ENCODE peak calls at places on chromosomes 7 and 10, in four cellular contexts. K is mesenchymal stem cell, G is neuronal stem cell, R is mesendoderm. Z is an unnamed sample. For H3K79me1, the result is how much of the 10 kb centered on the place peaks cover.

GRCh38 chr7:85927226-85927625 is 716.5 kb upstream of the GRM3 start:
- DNase-seq in K (no peak), G (no peak), R (no peak), Z (no peak)

GRCh38 chr10:79045566-79046175 is 23.1 kb upstream of the ZMIZ1 start:
- DNase-seq in K (no peak), G (no peak), R (no peak), Z (no peak)

GRCh38 chr7:11330208-11330607 is 356.5 kb downstream of the PHF14 start:
- DNase-seq in K (no peak), G (no peak), R (no peak), Z (no peak)

GRCh38 chr10:95881316-95881715 is 26.5 kb upstream of the CC2D2B start:
- DNase-seq in K (no peak), G (no peak), R (no peak), Z (no peak)

GRCh38 chr10:69646688-69647060 is 16.6 kb downstream of the FAM241B start:
- DNase-seq in K (no peak), G (no peak), R (no peak), Z (no peak)

GRCh38 chr10:63697956-63698814 is 177.0 kb downstream of the REEP3 start:
- DNase-seq in K (no peak), G (no peak), R (no peak), Z (no peak)

GRCh38 chr10:116201011-116201410 is 72.0 kb downstream of the GFRA1 start:
- DNase-seq in K (peak), G (no peak), R (no peak), Z (no peak)

GRCh38 chr10:14648042-14648765 is 126.5 kb downstream of the FAM107B start:
- DNase-seq in K (peak), G (peak), R (peak), Z (peak)

DNA sequence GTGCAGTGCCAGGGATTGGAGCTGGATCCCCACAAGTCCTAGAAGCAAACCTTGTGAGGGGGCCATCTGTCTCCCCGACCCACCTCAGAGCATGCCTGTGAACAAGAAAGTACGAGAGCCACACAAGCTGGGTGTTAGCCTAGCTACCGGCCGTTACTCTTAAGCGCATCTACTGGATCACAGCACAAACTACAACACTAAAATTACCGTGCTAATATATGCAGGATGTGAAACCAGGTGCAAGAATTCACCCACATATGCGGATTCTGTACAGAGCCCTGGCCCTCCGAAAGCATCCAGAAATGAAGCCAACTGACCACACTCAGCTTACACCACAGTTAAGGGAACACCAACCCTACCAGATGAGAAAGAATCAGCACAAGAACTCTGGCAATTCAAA is 16.0 kb upstream of the PRSS1 start:
- DNase-seq in K (no peak), G (no peak), R (no peak), Z (no peak)
- H3K27ac ChIP-seq in K (no peak), G (no peak), R (no peak), Z (no peak)

GRCh38 chr10:119272736-119273135 is 65.4 kb downstream of the GRK5 start:
- DNase-seq in K (no peak), G (no peak), R (no peak), Z (no peak)

GRCh38 chr10:119270893-119271361 is 63.6 kb downstream of the GRK5 start:
- DNase-seq in K (no peak), G (no peak), R (no peak), Z (no peak)

GRCh38 chr10:119274519-119275045 is 67.2 kb downstream of the GRK5 start:
- DNase-seq in K (no peak), G (no peak), R (no peak), Z (no peak)

GRCh38 chr10:119269737-119270136 is 62.4 kb downstream of the GRK5 start:
- DNase-seq in K (no peak), G (no peak), R (no peak), Z (no peak)

GRCh38 chr10:119273413-119273812 is 66.0 kb downstream of the GRK5 start:
- DNase-seq in K (no peak), G (no peak), R (no peak), Z (no peak)
- H3K79me1 ChIP-seq in K (under half), G (under half), R (under half), Z (under half)

GRCh38 chr7:27671675-27672074 is 9.0 kb upstream of the HIBADH start:
- DNase-seq in K (no peak), G (no peak), R (no peak), Z (no peak)
- H3K27ac ChIP-seq in K (no peak), G (no peak), R (no peak), Z (no peak)

DNA sequence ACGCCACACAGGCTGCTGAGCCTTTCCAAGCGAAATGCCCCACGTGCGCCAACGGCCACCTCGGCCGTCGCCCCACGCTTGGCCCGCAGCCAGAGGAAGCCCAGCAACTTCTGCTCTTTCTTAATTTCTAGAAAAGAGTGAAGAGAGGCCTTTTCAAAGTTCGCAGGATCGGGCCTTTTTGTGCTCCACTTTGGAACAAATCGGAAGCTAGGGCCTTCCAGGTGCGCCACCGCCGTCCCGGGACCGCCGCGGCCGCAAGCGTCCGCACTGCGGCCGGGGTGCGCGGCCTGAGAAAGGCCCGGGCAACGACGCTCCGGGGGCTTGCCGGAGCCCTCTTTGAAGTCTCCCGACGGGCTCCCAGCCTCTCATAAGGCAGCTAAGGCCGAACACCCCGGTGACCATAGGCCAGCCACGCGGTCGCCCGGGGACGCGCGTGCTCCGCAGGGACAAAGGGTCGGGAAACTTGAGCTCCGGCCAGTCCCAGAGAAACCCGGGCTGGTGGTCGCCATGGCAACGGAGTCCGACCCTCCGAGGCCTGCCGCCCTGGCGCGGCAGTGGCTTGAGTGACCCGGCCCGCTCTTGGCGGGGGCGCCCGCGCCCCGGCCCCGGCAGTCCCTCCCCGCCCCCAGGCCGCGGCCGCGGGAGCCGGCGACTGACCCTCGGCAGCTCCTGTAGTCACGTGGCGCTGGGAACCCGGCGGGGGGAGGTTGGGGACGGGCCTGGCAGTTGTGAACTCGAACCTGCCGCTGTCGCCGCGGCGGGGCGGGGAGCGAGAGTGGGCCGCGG is at the start of gene REPIN1:
- DNase-seq in K (peak), G (peak), R (peak), Z (peak)
- H3K79me1 ChIP-seq in K (under half), G (under half), R (under half), Z (under half)

GRCh38 chr7:90597527-90597871 is 1.4 kb downstream of the CDK14 start:
- DNase-seq in K (no peak), G (no peak), R (no peak), Z (no peak)
- H3K27ac ChIP-seq in K (peak), G (no peak), R (no peak), Z (no peak)

DNA sequence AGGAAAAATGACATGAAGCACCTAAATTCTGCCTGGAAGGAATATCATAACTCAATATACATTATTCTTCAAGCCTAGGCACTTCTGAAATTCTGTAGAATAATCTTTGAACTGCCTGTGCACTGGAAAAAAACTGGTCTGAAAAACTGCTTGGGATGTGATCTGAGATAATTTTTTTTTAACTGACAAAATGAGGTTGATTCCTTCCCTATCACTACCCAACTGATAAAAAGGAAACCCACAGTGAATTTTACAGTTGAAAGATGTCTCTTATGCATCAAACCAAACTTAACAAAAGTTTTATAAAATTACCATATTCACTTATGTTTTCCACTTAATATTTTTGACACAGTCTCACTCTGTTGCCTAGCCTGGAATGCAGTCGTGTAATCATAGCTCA is 67.2 kb upstream of the FAM133B start:
- DNase-seq in K (no peak), G (no peak), R (no peak), Z (no peak)
- H3K79me1 ChIP-seq in K (under half), G (under half), R (under half), Z (under half)

DNA sequence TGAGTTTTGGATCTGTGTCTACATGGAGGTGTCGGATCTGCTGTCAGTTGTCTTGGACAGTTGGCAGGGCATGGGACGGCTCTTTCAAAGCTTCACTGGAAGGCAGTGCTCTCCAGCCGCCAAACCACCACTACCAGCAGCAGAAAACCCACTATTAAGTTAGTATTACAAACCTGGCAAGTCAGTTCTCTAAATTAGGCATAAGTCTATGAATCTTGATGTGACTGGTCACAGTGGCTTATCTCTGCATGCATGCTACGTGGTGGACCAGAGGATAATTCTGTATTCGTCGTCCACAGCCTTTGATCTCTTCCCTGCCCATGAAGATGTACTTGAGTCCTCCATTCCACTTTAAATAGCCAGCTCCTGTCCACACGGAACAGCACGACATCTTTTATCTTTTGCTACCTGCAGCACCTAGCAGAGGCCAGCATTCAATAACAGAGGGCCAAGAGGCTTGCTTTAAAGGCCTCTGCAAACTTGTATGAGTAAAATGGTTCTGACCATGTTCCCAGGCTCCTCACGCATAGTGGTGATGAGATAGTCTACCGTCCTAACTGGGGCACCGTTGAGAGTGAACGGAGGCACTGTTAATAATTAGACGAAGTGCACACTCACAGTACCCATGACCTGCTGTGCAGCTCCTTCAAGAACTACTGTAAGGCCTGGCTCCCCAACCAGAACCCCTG is 836 bp downstream of the GPR146 start:
- DNase-seq in K (no peak), G (no peak), R (no peak), Z (no peak)
- H3K27ac ChIP-seq in K (peak), G (peak), R (no peak), Z (no peak)

DNA sequence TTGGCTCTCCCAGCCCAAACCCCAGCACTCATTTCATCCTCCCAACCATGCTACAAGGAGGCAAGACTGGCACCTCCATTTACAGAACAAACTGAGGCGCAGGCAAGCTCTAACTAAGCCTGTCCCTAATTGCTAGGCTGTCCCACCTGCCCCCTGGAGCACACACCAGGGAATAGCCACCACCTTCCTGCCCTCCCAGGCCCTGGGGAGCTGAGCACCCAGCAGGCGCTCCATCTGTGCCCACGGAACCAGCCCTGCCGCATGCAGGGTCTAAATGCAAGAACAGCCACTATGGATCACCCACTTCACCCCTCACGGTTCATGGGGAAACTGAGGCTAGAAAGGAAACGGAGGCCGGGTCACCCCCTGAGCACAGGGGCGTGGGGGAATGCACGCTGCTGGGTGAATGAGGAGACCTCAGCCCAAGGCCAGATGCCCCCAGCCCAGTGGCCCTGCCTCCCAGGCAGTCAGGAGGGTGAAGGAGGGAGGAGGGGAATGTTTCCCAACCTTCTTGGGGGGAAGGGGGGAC is 16.5 kb downstream of the PDGFA start:
- DNase-seq in K (no peak), G (no peak), R (no peak), Z (no peak)
- H3K79me1 ChIP-seq in K (under half), G (under half), R (under half), Z (under half)

Z was measured in H9.